ENCODE peak calls at places on chromosomes 2 and 18, in six cellular contexts. K, S, Y, C, R and P are unnamed samples. For H3K4me1, the result is how much of the 10 kb centered on the place peaks cover.

GRCh38 chr18:28365406-28365805 is 188.5 kb upstream of the CDH2 start:
- DNase-seq in S (no peak), K (no peak), C (no peak), R (no peak), Y (no peak), P (no peak)

GRCh38 chr18:63585988-63586387 is 1.2 kb upstream of the SERPINB13 start:
- DNase-seq in K (no peak), C (no peak), S (no peak), Y (no peak), R (no peak), P (no peak)

GRCh38 chr2:158773121-158773520 is 22.0 kb upstream of the DAPL1 start:
- DNase-seq in R (no peak), C (no peak), K (no peak), S (no peak), Y (no peak), P (peak)

GRCh38 chr18:22813648-22814328 is 119.3 kb upstream of the RBBP8 start:
- DNase-seq in Y (no peak), S (peak), C (no peak), K (peak), R (no peak), P (no peak)

GRCh38 chr2:14907014-14907612 is 274.6 kb downstream of the LRATD1 start:
- DNase-seq in R (no peak), K (no peak), S (peak), Y (no peak), C (no peak), P (no peak)

GRCh38 chr2:74548919-74549684 is 4.6 kb downstream of the LOXL3 start:
- DNase-seq in C (no peak), Y (peak), R (no peak), K (peak), S (peak), P (peak)

GRCh38 chr2:239375278-239376061 is 25.4 kb downstream of the HDAC4 start:
- DNase-seq in C (no peak), S (no peak), K (no peak), Y (no peak), R (peak), P (no peak)

GRCh38 chr2:41610501-41611242 is 437.1 kb upstream of the PKDCC start:
- DNase-seq in C (no peak), S (no peak), K (no peak), Y (no peak), R (no peak), P (no peak)

GRCh38 chr2:143070688-143071087 is 58.5 kb upstream of the ARHGAP15 start:
- DNase-seq in Y (no peak), K (no peak), R (no peak), S (no peak), C (no peak), P (no peak)

GRCh38 chr2:234983011-234983726 is 31.4 kb downstream of the SH3BP4 start:
- DNase-seq in K (no peak), Y (no peak), S (no peak), R (no peak), C (no peak), P (peak)

GRCh38 chr2:100292022-100292580 is 30.2 kb downstream of the LONRF2 start:
- DNase-seq in S (peak), C (peak), Y (peak), K (no peak), R (no peak), P (peak)

DNA sequence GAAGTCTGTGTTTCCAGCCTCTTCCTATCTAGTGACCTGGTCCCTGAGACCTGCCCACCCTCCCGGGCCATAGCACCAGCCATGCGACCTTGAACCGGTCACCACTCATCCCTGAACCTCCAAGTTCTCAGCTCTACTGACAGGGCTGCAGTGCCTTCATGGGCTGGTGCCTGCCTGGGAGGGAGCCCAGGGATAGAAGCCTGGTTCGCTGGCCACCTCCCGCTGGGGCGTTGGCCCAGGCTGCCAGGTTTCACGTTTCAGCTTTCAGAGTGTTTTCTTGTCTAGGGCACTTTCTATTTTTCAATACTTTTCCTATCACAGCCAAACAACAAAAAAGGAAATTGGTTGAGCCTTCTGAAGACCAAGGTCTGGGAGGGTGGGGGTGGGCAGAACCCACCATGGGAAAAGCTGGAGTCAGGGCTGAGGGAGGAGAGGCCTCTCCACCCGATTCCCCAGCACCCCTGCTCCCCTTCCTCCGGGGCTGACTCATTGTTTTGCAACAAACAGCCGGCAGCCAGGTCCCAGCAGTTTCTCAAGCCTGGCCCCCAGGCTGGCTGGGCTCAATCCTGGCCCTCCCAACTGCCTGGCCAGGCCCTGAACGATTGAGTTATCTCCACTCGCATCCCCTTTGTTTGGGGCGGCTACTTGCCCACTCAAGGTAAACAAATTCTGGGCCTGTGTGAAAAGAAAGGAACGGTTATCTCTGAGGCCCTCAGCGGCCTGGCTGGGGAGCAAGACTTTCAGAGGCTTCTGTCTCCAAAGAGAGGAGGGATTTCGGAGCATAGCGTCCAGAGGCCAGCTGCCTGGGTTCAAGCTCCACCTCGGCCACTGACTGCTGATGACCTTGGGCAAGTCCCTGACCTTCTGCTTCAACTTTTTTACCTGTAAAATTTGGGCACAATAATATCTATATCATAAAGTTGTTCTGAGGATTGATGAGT is 47.5 kb downstream of the ZFP36L2 start:
- DNase-seq in K (peak), R (peak), S (peak), Y (peak), C (no peak), P (peak)
- H3K4me1 ChIP-seq in K (under half), R (under half), S (half or more), Y (under half), C (half or more), P (under half)

GRCh38 chr2:25981596-25982272 is 563 bp downstream of the KIF3C start:
- DNase-seq in K (no peak), S (no peak), Y (peak), C (no peak), R (no peak), P (peak)
- H3K4me1 ChIP-seq in K (under half), S (half or more), Y (under half), C (under half), R (under half), P (under half)

GRCh38 chr2:94994063-94994913 is 31.2 kb upstream of the MAL start:
- DNase-seq in R (peak), Y (no peak), K (no peak), S (no peak), C (no peak), P (no peak)

GRCh38 chr2:94993176-94994062 is 32.1 kb upstream of the MAL start:
- DNase-seq in S (no peak), C (no peak), K (no peak), Y (no peak), R (peak), P (no peak)

GRCh38 chr2:94990956-94991355 is 34.6 kb upstream of the MAL start:
- DNase-seq in R (no peak), S (no peak), Y (no peak), K (no peak), C (no peak), P (no peak)

GRCh38 chr2:94994914-94995236 is 30.6 kb upstream of the MAL start:
- DNase-seq in Y (no peak), R (no peak), K (no peak), C (no peak), S (no peak), P (no peak)

GRCh38 chr2:94992360-94992759 is 33.1 kb upstream of the MAL start:
- DNase-seq in K (no peak), R (no peak), S (no peak), C (no peak), Y (no peak), P (no peak)
- H3K4me1 ChIP-seq in K (under half), R (under half), S (under half), C (under half), Y (under half), P (under half)

GRCh38 chr2:43636616-43637015 is 444 bp upstream of the PLEKHH2 start:
- DNase-seq in C (no peak), S (no peak), K (no peak), R (no peak), Y (no peak), P (no peak)
- H3K4me1 ChIP-seq in C (under half), S (under half), K (under half), R (under half), Y (under half), P (under half)

GRCh38 chr2:37650548-37651101 is 20.8 kb downstream of the CDC42EP3 start:
- DNase-seq in K (no peak), C (no peak), Y (no peak), R (no peak), S (no peak), P (no peak)

GRCh38 chr2:37647941-37648315 is 23.5 kb downstream of the CDC42EP3 start:
- DNase-seq in C (no peak), Y (no peak), K (no peak), S (no peak), R (no peak), P (no peak)

GRCh38 chr2:37645836-37646235 is 25.6 kb downstream of the CDC42EP3 start:
- DNase-seq in S (no peak), R (no peak), C (no peak), Y (no peak), K (no peak), P (no peak)

GRCh38 chr2:37649518-37649917 is 21.9 kb downstream of the CDC42EP3 start:
- DNase-seq in R (no peak), Y (no peak), C (no peak), S (no peak), K (no peak), P (no peak)

GRCh38 chr2:37648316-37649011 is 23.0 kb downstream of the CDC42EP3 start:
- DNase-seq in S (no peak), Y (no peak), R (peak), C (peak), K (no peak), P (peak)
- H3K4me1 ChIP-seq in S (half or more), Y (under half), R (under half), C (half or more), K (under half), P (under half)

DNA sequence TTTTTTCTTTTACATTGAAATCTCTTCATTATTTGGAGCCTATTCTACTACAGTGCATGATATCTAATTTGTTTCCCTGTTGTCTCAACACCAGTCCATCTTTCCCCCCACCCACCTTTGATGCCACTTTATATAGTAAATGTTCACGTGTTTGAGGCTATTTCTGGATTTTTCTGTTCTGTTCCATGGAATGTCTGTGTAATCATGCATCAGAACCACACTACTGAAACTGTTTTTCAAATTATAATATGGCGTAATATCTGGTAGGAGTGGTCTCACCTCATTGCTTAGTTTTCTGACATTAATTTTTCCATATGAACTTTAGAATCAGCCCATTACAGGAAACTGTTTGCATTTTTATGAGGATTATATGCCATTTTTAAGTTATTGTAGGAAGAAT is 19.1 kb upstream of the NARS1 start:
- DNase-seq in K (no peak), S (no peak), Y (no peak), C (no peak), R (no peak), P (no peak)
- H3K4me1 ChIP-seq in K (under half), S (under half), Y (under half), C (under half), R (under half), P (under half)